ENCODE peak calls at places on chromosomes 12 and 14, in seven cellular contexts. O, R, F, E, M, G and C are unnamed samples.

GRCh38 chr14:72613196-72613974 is 280.5 kb downstream of the DPF3 start:
- DNase-seq in G (peak), E (peak), O (no peak), R (no peak), M (no peak), F (no peak), C (no peak)

GRCh38 chr12:47033797-47034555 is 45.4 kb upstream of the PCED1B start:
- DNase-seq in E (peak), F (no peak), M (no peak), R (no peak), O (no peak), G (no peak), C (no peak)

GRCh38 chr12:27623645-27624044 is 72.6 kb upstream of the REP15 start:
- DNase-seq in G (no peak), E (peak), R (no peak), O (no peak), M (no peak), F (no peak), C (no peak)

GRCh38 chr12:23944067-23944466 is 5.4 kb downstream of the SOX5 start:
- DNase-seq in G (no peak), M (no peak), E (no peak), O (no peak), F (no peak), R (no peak), C (no peak)

GRCh38 chr12:101018540-101018939 is 191.5 kb downstream of the SLC5A8 start:
- DNase-seq in M (no peak), E (peak), F (peak), O (no peak), R (no peak), G (no peak), C (peak)

GRCh38 chr14:91919814-91920213 is 27.7 kb downstream of the FBLN5 start:
- DNase-seq in O (no peak), F (no peak), R (no peak), M (no peak), E (no peak), G (no peak), C (peak)

GRCh38 chr12:52799498-52800211 is 3.7 kb upstream of the KRT3 start:
- DNase-seq in R (no peak), F (no peak), G (no peak), M (no peak), O (no peak), E (no peak), C (no peak)

GRCh38 chr14:100317897-100318808 is 5.0 kb upstream of the SLC25A47 start:
- DNase-seq in G (peak), R (peak), E (peak), F (no peak), O (peak), M (peak), C (no peak)

GRCh38 chr12:77591959-77592358 is 238.7 kb upstream of the NAV3 start:
- DNase-seq in F (no peak), R (no peak), M (no peak), G (no peak), E (no peak), O (no peak), C (no peak)

GRCh38 chr14:99809376-99809775 is 16.2 kb downstream of the EML1 start:
- DNase-seq in E (peak), O (no peak), M (no peak), F (no peak), R (no peak), G (peak), C (peak)

GRCh38 chr12:62715086-62715786 is 219.7 kb downstream of the PPM1H start:
- DNase-seq in F (no peak), R (no peak), M (no peak), G (no peak), E (no peak), O (no peak), C (no peak)

GRCh38 chr12:120012067-120012621 is 23.1 kb downstream of the BICDL1 start:
- DNase-seq in M (peak), E (peak), R (peak), F (peak), G (no peak), O (peak), C (no peak)

GRCh38 chr12:87491598-87491997 is 537.6 kb downstream of the C12orf50 start:
- DNase-seq in E (no peak), O (no peak), G (no peak), M (no peak), R (no peak), F (no peak), C (no peak)

GRCh38 chr12:106106892-106107291 is 31.9 kb downstream of the NUAK1 start:
- DNase-seq in E (peak), O (no peak), F (no peak), R (no peak), M (no peak), G (no peak), C (no peak)

GRCh38 chr14:90698379-90698869 is 117.8 kb downstream of the TTC7B start:
- DNase-seq in O (no peak), E (no peak), G (peak), M (no peak), R (no peak), F (no peak), C (no peak)

GRCh38 chr14:91059576-91060471 is 617 bp downstream of the RPS6KA5 start:
- DNase-seq in R (peak), M (peak), G (peak), E (peak), F (no peak), O (peak), C (no peak)